ENCODE peak calls at places on chromosomes 1 and 21, in seven cellular contexts. One of them, this sample, is unnamed.

GRCh38 chr1:29122662-29122986 is 1.1 kb downstream of the TMEM200B start:
- DNase-seq in CD4-positive, CD25-positive, alpha-beta regulatory T cell: peak; percentile 22
- DNase-seq in tibial artery: peak; percentile 76
- DNase-seq in CD8-positive, alpha-beta T cell: no peak
- DNase-seq in mesenchymal stem cell: peak; percentile 75
- DNase-seq in esophagus squamous epithelium: no peak
- DNase-seq in PC-3: peak; percentile 82
- DNase-seq in this sample: peak; percentile 75

GRCh38 chr1:145908653-145909052 is 1.2 kb downstream of the ITGA10 start:
- DNase-seq in mesenchymal stem cell: no peak
- DNase-seq in CD8-positive, alpha-beta T cell: no peak
- DNase-seq in tibial artery: no peak
- DNase-seq in PC-3: no peak
- DNase-seq in esophagus squamous epithelium: no peak
- DNase-seq in CD4-positive, CD25-positive, alpha-beta regulatory T cell: no peak
- DNase-seq in this sample: no peak

GRCh38 chr1:107617456-107617855 is 347.5 kb downstream of the VAV3 start:
- DNase-seq in PC-3: no peak
- DNase-seq in CD8-positive, alpha-beta T cell: no peak
- DNase-seq in esophagus squamous epithelium: no peak
- DNase-seq in CD4-positive, CD25-positive, alpha-beta regulatory T cell: no peak
- DNase-seq in tibial artery: no peak
- DNase-seq in mesenchymal stem cell: no peak
- DNase-seq in this sample: no peak

GRCh38 chr1:2343023-2343935 is 48.1 kb downstream of the MORN1 start:
- DNase-seq in CD8-positive, alpha-beta T cell: no peak
- DNase-seq in mesenchymal stem cell: no peak
- DNase-seq in tibial artery: no peak
- DNase-seq in esophagus squamous epithelium: no peak
- DNase-seq in PC-3: no peak
- DNase-seq in CD4-positive, CD25-positive, alpha-beta regulatory T cell: no peak
- DNase-seq in this sample: no peak

GRCh38 chr21:45359451-45360217 is 45.3 kb upstream of the COL18A1 start:
- DNase-seq in CD4-positive, CD25-positive, alpha-beta regulatory T cell: no peak
- DNase-seq in esophagus squamous epithelium: no peak
- DNase-seq in CD8-positive, alpha-beta T cell: no peak
- DNase-seq in tibial artery: no peak
- DNase-seq in PC-3: no peak
- DNase-seq in mesenchymal stem cell: no peak
- DNase-seq in this sample: no peak

GRCh38 chr1:46065405-46065804 is 67.0 kb downstream of the PIK3R3 start:
- DNase-seq in PC-3: no peak
- DNase-seq in esophagus squamous epithelium: no peak
- DNase-seq in mesenchymal stem cell: no peak
- DNase-seq in tibial artery: no peak
- DNase-seq in CD8-positive, alpha-beta T cell: no peak
- DNase-seq in CD4-positive, CD25-positive, alpha-beta regulatory T cell: peak; percentile 16
- DNase-seq in this sample: no peak

GRCh38 chr21:45200596-45201296 is 86.9 kb downstream of the POFUT2 start:
- DNase-seq in tibial artery: no peak
- DNase-seq in CD4-positive, CD25-positive, alpha-beta regulatory T cell: no peak
- DNase-seq in CD8-positive, alpha-beta T cell: no peak
- DNase-seq in esophagus squamous epithelium: no peak
- DNase-seq in PC-3: no peak
- DNase-seq in mesenchymal stem cell: no peak
- DNase-seq in this sample: no peak

GRCh38 chr1:42035205-42035829 is 116.6 kb upstream of the HIVEP3 start:
- DNase-seq in CD4-positive, CD25-positive, alpha-beta regulatory T cell: no peak
- DNase-seq in esophagus squamous epithelium: no peak
- DNase-seq in tibial artery: peak; percentile 35
- DNase-seq in CD8-positive, alpha-beta T cell: no peak
- DNase-seq in mesenchymal stem cell: peak; percentile 62
- DNase-seq in PC-3: peak; percentile 65
- DNase-seq in this sample: peak; percentile 62

GRCh38 chr1:245154429-245155185 is at the start of gene KIF26B:
- DNase-seq in CD8-positive, alpha-beta T cell: no peak
- DNase-seq in CD4-positive, CD25-positive, alpha-beta regulatory T cell: peak; percentile 6
- DNase-seq in tibial artery: no peak
- DNase-seq in mesenchymal stem cell: peak; percentile 73
- DNase-seq in esophagus squamous epithelium: no peak
- DNase-seq in PC-3: peak; percentile 56
- DNase-seq in this sample: peak; percentile 55

GRCh38 chr1:156259805-156260204 is 11.9 kb upstream of the PAQR6 start:
- DNase-seq in esophagus squamous epithelium: no peak
- DNase-seq in tibial artery: no peak
- DNase-seq in mesenchymal stem cell: peak; percentile 32
- DNase-seq in PC-3: no peak
- DNase-seq in CD4-positive, CD25-positive, alpha-beta regulatory T cell: no peak
- DNase-seq in CD8-positive, alpha-beta T cell: no peak
- DNase-seq in this sample: no peak

GRCh38 chr1:197660389-197660788 is 114.9 kb downstream of the DENND1B start:
- DNase-seq in mesenchymal stem cell: no peak
- DNase-seq in CD8-positive, alpha-beta T cell: no peak
- DNase-seq in CD4-positive, CD25-positive, alpha-beta regulatory T cell: no peak
- DNase-seq in PC-3: no peak
- DNase-seq in tibial artery: no peak
- DNase-seq in esophagus squamous epithelium: no peak
- DNase-seq in this sample: no peak

GRCh38 chr1:115557715-115558114 is 84.1 kb upstream of the VANGL1 start:
- DNase-seq in tibial artery: no peak
- DNase-seq in PC-3: no peak
- DNase-seq in mesenchymal stem cell: no peak
- DNase-seq in CD4-positive, CD25-positive, alpha-beta regulatory T cell: no peak
- DNase-seq in CD8-positive, alpha-beta T cell: no peak
- DNase-seq in esophagus squamous epithelium: no peak
- DNase-seq in this sample: no peak

GRCh38 chr1:236320671-236321070 is 38.9 kb upstream of the ERO1B start:
- DNase-seq in tibial artery: no peak
- DNase-seq in mesenchymal stem cell: no peak
- DNase-seq in CD8-positive, alpha-beta T cell: no peak
- DNase-seq in PC-3: no peak
- DNase-seq in esophagus squamous epithelium: no peak
- DNase-seq in CD4-positive, CD25-positive, alpha-beta regulatory T cell: no peak
- DNase-seq in this sample: no peak

GRCh38 chr21:36479415-36480402 is at the start of gene CLDN14:
- DNase-seq in tibial artery: no peak
- DNase-seq in esophagus squamous epithelium: no peak
- DNase-seq in mesenchymal stem cell: no peak
- DNase-seq in CD8-positive, alpha-beta T cell: no peak
- DNase-seq in CD4-positive, CD25-positive, alpha-beta regulatory T cell: no peak
- DNase-seq in PC-3: no peak
- DNase-seq in this sample: no peak

GRCh38 chr21:14545906-14546480 is at the start of gene SAMSN1:
- DNase-seq in CD4-positive, CD25-positive, alpha-beta regulatory T cell: peak; percentile 84
- DNase-seq in esophagus squamous epithelium: peak; percentile 22
- DNase-seq in mesenchymal stem cell: peak; percentile 26
- DNase-seq in CD8-positive, alpha-beta T cell: peak; percentile 54
- DNase-seq in PC-3: peak; percentile 47
- DNase-seq in tibial artery: no peak
- DNase-seq in this sample: no peak

GRCh38 chr1:212062832-212063438 is 27.4 kb downstream of the DTL start:
- DNase-seq in CD4-positive, CD25-positive, alpha-beta regulatory T cell: peak; percentile 39
- DNase-seq in tibial artery: no peak
- DNase-seq in CD8-positive, alpha-beta T cell: no peak
- DNase-seq in mesenchymal stem cell: peak; percentile 66
- DNase-seq in esophagus squamous epithelium: no peak
- DNase-seq in PC-3: peak; percentile 73
- DNase-seq in this sample: no peak

GRCh38 chr1:119653135-119653838 is 5.2 kb upstream of the ZNF697 start:
- DNase-seq in esophagus squamous epithelium: no peak
- DNase-seq in mesenchymal stem cell: no peak
- DNase-seq in tibial artery: no peak
- DNase-seq in CD8-positive, alpha-beta T cell: no peak
- DNase-seq in PC-3: no peak
- DNase-seq in CD4-positive, CD25-positive, alpha-beta regulatory T cell: no peak
- DNase-seq in this sample: no peak
- H3K27ac ChIP-seq in esophagus squamous epithelium: no peak overlapping the region
- H3K27ac ChIP-seq in mesenchymal stem cell: no peak overlapping the region
- H3K27ac ChIP-seq in tibial artery: no peak overlapping the region
- H3K27ac ChIP-seq in CD8-positive, alpha-beta T cell: no peak overlapping the region
- H3K27ac ChIP-seq in PC-3: no peak overlapping the region
- H3K27ac ChIP-seq in CD4-positive, CD25-positive, alpha-beta regulatory T cell: no peak overlapping the region
- H3K27ac ChIP-seq in this sample: no peak overlapping the region

DNA sequence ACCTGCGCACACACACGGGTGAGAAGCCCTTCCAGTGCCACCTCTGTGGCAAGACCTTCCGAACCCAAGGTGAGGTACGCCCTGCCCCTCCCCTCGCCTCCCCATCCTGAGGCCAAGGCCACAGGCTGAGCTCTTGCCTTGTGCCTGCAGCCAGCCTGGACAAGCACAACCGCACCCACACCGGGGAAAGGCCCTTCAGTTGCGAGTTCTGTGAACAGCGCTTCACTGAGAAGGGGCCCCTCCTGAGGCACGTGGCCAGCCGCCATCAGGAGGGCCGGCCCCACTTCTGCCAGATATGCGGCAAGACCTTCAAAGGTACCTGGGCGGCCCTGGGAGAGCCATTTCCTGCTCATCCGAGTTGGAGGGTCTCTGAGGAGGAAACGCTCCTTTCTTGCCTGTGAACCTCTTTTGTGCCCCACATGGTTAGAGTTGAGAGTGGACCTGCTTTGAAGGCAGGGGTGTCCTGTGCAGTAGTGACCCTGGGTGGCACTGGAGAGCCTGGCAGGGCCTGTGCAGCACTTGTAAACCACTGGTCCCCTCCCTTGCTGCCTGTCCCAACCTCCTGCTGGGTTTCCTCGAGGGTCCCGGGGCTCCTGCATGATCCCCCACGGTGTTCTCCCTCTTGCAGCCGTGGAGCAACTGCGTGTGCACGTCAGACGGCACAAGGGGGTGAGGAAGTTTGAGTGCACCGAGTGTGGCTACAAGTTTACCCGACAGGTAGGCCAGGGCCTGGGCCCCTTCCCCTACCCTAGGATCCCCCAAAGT is 8.5 kb downstream of the ZBTB48 start:
- DNase-seq in tibial artery: no peak
- DNase-seq in PC-3: no peak
- DNase-seq in CD4-positive, CD25-positive, alpha-beta regulatory T cell: no peak
- DNase-seq in mesenchymal stem cell: no peak
- DNase-seq in esophagus squamous epithelium: no peak
- DNase-seq in CD8-positive, alpha-beta T cell: no peak
- DNase-seq in this sample: no peak
- H3K27ac ChIP-seq in tibial artery: no peak overlapping the region
- H3K27ac ChIP-seq in PC-3: no peak overlapping the region
- H3K27ac ChIP-seq in CD4-positive, CD25-positive, alpha-beta regulatory T cell: no peak overlapping the region
- H3K27ac ChIP-seq in mesenchymal stem cell: no peak overlapping the region
- H3K27ac ChIP-seq in esophagus squamous epithelium: peak overlapping the region; percentile 80
- H3K27ac ChIP-seq in CD8-positive, alpha-beta T cell: no peak overlapping the region
- H3K27ac ChIP-seq in this sample: peak overlapping the region; percentile 27

DNA sequence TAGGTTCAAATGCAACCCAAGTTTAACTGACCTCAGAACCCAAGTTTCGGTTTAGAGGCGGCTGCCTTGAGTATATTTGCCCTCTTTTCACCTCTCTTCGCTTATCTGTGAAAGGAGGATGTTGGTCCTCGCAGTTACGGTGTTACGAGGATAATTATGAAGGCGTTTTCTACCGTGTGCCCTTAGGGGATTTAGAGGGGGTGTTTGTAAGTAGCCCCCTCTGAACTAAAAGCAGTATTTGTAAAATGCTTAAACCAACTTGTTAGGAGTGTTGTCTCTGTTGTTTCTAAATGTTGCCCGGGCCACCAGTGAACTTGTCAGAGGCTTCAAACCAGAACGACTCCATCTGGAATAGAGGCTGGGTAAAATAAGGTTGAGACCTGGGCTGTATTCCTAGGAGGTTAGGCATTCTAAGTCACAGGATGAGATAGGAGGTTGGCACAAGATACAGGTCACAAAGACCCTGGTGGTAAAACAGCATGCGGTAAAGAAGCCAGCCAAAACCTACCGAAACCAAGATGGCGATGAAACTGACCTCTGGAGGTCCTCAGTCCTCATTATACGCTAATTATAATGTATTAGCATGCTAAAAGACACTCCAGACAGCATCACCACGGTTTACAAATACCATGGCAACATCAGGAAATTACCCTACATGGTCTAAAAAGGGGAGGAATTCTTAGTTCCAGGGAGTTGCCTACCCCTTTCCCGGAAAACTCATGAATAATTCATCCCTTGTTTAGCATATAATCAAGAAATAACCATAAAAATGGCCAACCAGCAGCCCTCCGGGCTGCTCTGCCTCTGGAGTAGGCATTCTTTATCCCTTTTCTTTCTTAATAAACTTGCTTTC is 1.0 kb upstream of the PSRC1 start:
- DNase-seq in tibial artery: no peak
- DNase-seq in esophagus squamous epithelium: no peak
- DNase-seq in CD4-positive, CD25-positive, alpha-beta regulatory T cell: no peak
- DNase-seq in mesenchymal stem cell: no peak
- DNase-seq in PC-3: no peak
- DNase-seq in CD8-positive, alpha-beta T cell: no peak
- DNase-seq in this sample: no peak
- H3K27ac ChIP-seq in tibial artery: peak overlapping the region; percentile 79
- H3K27ac ChIP-seq in esophagus squamous epithelium: peak overlapping the region; percentile 79
- H3K27ac ChIP-seq in CD4-positive, CD25-positive, alpha-beta regulatory T cell: peak overlapping the region; percentile 68
- H3K27ac ChIP-seq in mesenchymal stem cell: peak overlapping the region; percentile 86
- H3K27ac ChIP-seq in PC-3: peak overlapping the region; percentile 70
- H3K27ac ChIP-seq in CD8-positive, alpha-beta T cell: peak overlapping the region; percentile 46
- H3K27ac ChIP-seq in this sample: peak overlapping the region; percentile 91

DNA sequence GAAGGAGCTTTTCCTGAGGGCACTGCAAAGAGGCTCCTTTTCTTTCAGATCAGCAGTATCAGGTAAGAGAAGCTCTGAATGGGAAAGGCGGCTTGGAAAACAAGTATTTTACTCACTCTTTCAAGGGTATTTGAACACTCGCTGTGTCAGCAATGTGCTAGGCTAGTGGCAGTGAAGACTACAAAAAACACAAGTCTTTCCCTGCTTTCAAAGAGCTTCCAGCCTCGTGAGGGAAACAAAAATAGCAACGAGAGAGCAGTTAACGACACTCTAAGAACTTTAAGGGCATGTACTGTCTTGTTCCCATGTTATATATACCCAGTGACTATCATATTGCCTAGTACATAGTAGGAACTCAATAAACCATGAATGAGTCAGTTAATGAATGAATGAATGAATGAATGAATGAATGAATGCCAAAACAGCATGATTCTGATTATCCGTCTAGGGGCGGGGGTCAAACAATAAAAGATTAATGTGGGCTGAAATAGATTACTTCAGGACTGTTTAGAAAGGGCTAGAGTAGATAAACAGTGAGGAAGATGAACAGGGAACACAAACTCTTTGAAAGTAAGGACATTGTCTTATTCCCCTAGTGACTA is 14.2 kb upstream of the MCOLN3 start:
- DNase-seq in esophagus squamous epithelium: no peak
- DNase-seq in tibial artery: no peak
- DNase-seq in PC-3: no peak
- DNase-seq in CD4-positive, CD25-positive, alpha-beta regulatory T cell: no peak
- DNase-seq in mesenchymal stem cell: no peak
- DNase-seq in CD8-positive, alpha-beta T cell: no peak
- DNase-seq in this sample: no peak
- H3K27ac ChIP-seq in esophagus squamous epithelium: no peak overlapping the region
- H3K27ac ChIP-seq in tibial artery: peak overlapping the region; percentile 41
- H3K27ac ChIP-seq in PC-3: no peak overlapping the region
- H3K27ac ChIP-seq in CD4-positive, CD25-positive, alpha-beta regulatory T cell: no peak overlapping the region
- H3K27ac ChIP-seq in mesenchymal stem cell: peak overlapping the region; percentile 73
- H3K27ac ChIP-seq in CD8-positive, alpha-beta T cell: no peak overlapping the region
- H3K27ac ChIP-seq in this sample: peak overlapping the region; percentile 65

This sample was measured in right atrium auricular region.